ENCODE peak calls at places on chromosome 1, in six cellular contexts. One of them, this sample, is unnamed.

GRCh38 chr1:17630048-17630830 is 90.7 kb downstream of the ARHGEF10L start:
- DNase-seq in CD4-positive, alpha-beta memory T cell: no peak
- DNase-seq in fibroblast of lung: no peak
- DNase-seq in trophoblast cell: peak; percentile 27
- DNase-seq in psoas muscle: peak; percentile 69
- DNase-seq in thoracic aorta: peak; percentile 60
- DNase-seq in this sample: peak; percentile 81

GRCh38 chr1:155219592-155220031 is 11.1 kb downstream of the MTX1 start:
- DNase-seq in fibroblast of lung: no peak
- DNase-seq in trophoblast cell: no peak
- DNase-seq in thoracic aorta: no peak
- DNase-seq in CD4-positive, alpha-beta memory T cell: no peak
- DNase-seq in psoas muscle: no peak
- DNase-seq in this sample: no peak

GRCh38 chr1:3068400-3069361 is at the start of gene PRDM16:
- DNase-seq in psoas muscle: peak; percentile 21
- DNase-seq in CD4-positive, alpha-beta memory T cell: no peak
- DNase-seq in thoracic aorta: no peak
- DNase-seq in fibroblast of lung: peak; percentile 69
- DNase-seq in trophoblast cell: no peak
- DNase-seq in this sample: peak; percentile 60

GRCh38 chr1:79042117-79042516 is 35.6 kb upstream of the ADGRL4 start:
- DNase-seq in CD4-positive, alpha-beta memory T cell: no peak
- DNase-seq in fibroblast of lung: peak; percentile 86
- DNase-seq in psoas muscle: no peak
- DNase-seq in thoracic aorta: no peak
- DNase-seq in trophoblast cell: no peak
- DNase-seq in this sample: no peak

GRCh38 chr1:23556661-23557470 is 2.4 kb downstream of the ID3 start:
- DNase-seq in psoas muscle: no peak
- DNase-seq in thoracic aorta: no peak
- DNase-seq in CD4-positive, alpha-beta memory T cell: peak; percentile 43
- DNase-seq in fibroblast of lung: peak; percentile 74
- DNase-seq in trophoblast cell: peak; percentile 81
- DNase-seq in this sample: no peak

GRCh38 chr1:64539808-64540207 is 69.9 kb downstream of the CACHD1 start:
- DNase-seq in fibroblast of lung: peak; percentile 68
- DNase-seq in thoracic aorta: peak; percentile 45
- DNase-seq in psoas muscle: peak; percentile 62
- DNase-seq in CD4-positive, alpha-beta memory T cell: no peak
- DNase-seq in trophoblast cell: no peak
- DNase-seq in this sample: peak; percentile 60

GRCh38 chr1:100511058-100511457 is 26.9 kb upstream of the GPR88 start:
- DNase-seq in psoas muscle: no peak
- DNase-seq in CD4-positive, alpha-beta memory T cell: no peak
- DNase-seq in trophoblast cell: no peak
- DNase-seq in fibroblast of lung: no peak
- DNase-seq in thoracic aorta: no peak
- DNase-seq in this sample: no peak

GRCh38 chr1:147142886-147143285 is 29.4 kb downstream of the PRKAB2 start:
- DNase-seq in trophoblast cell: no peak
- DNase-seq in fibroblast of lung: no peak
- DNase-seq in psoas muscle: no peak
- DNase-seq in thoracic aorta: no peak
- DNase-seq in CD4-positive, alpha-beta memory T cell: no peak
- DNase-seq in this sample: no peak

GRCh38 chr1:227729144-227729880 is 5.8 kb downstream of the JMJD4 start:
- DNase-seq in CD4-positive, alpha-beta memory T cell: no peak
- DNase-seq in thoracic aorta: no peak
- DNase-seq in trophoblast cell: no peak
- DNase-seq in psoas muscle: no peak
- DNase-seq in fibroblast of lung: no peak
- DNase-seq in this sample: no peak

GRCh38 chr1:209850342-209850979 is 22.7 kb downstream of the UTP25 start:
- DNase-seq in trophoblast cell: peak; percentile 18
- DNase-seq in fibroblast of lung: peak; percentile 55
- DNase-seq in CD4-positive, alpha-beta memory T cell: no peak
- DNase-seq in thoracic aorta: no peak
- DNase-seq in psoas muscle: peak; percentile 37
- DNase-seq in this sample: no peak

GRCh38 chr1:85259866-85260345 is 444 bp upstream of the C1orf52 start:
- DNase-seq in trophoblast cell: no peak
- DNase-seq in fibroblast of lung: peak; percentile 63
- DNase-seq in CD4-positive, alpha-beta memory T cell: no peak
- DNase-seq in thoracic aorta: no peak
- DNase-seq in psoas muscle: no peak
- DNase-seq in this sample: no peak

GRCh38 chr1:244896550-244896949 is 32.2 kb upstream of the HNRNPU start:
- DNase-seq in fibroblast of lung: peak; percentile 79
- DNase-seq in thoracic aorta: no peak
- DNase-seq in trophoblast cell: no peak
- DNase-seq in psoas muscle: no peak
- DNase-seq in CD4-positive, alpha-beta memory T cell: no peak
- DNase-seq in this sample: no peak

GRCh38 chr1:215529571-215529970 is 37.5 kb upstream of the KCTD3 start:
- DNase-seq in thoracic aorta: no peak
- DNase-seq in psoas muscle: no peak
- DNase-seq in CD4-positive, alpha-beta memory T cell: no peak
- DNase-seq in fibroblast of lung: no peak
- DNase-seq in trophoblast cell: no peak
- DNase-seq in this sample: no peak

GRCh38 chr1:215526147-215526845 is 40.8 kb upstream of the KCTD3 start:
- DNase-seq in trophoblast cell: no peak
- DNase-seq in fibroblast of lung: peak; percentile 40
- DNase-seq in CD4-positive, alpha-beta memory T cell: no peak
- DNase-seq in psoas muscle: no peak
- DNase-seq in thoracic aorta: no peak
- DNase-seq in this sample: no peak

GRCh38 chr1:215530401-215530984 is 36.6 kb upstream of the KCTD3 start:
- DNase-seq in fibroblast of lung: no peak
- DNase-seq in psoas muscle: no peak
- DNase-seq in CD4-positive, alpha-beta memory T cell: no peak
- DNase-seq in thoracic aorta: no peak
- DNase-seq in trophoblast cell: peak; percentile 4
- DNase-seq in this sample: no peak

GRCh38 chr1:215526846-215527151 is 40.3 kb upstream of the KCTD3 start:
- DNase-seq in fibroblast of lung: no peak
- DNase-seq in psoas muscle: no peak
- DNase-seq in trophoblast cell: no peak
- DNase-seq in CD4-positive, alpha-beta memory T cell: no peak
- DNase-seq in thoracic aorta: no peak
- DNase-seq in this sample: no peak

DNA sequence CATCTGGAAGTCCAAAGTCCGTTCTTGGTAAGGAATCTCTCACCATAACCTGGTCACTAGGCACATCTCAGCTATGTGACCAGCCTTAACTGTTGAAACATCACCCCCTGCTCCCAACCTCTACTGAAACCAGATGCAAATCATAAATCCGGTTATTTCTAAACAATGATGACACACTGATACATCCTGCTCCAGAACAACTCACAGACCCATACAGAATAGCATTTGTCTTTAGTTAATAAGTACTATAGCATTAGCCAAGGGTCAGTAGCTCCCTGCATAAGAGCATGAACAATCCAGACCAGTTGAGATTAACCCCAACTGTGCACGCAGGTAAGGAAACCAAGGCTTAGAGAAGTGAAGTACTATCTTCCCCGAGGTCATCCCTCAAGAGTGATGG is 38.0 kb upstream of the KCTD3 start:
- DNase-seq in CD4-positive, alpha-beta memory T cell: no peak
- DNase-seq in trophoblast cell: no peak
- DNase-seq in fibroblast of lung: no peak
- DNase-seq in psoas muscle: no peak
- DNase-seq in thoracic aorta: no peak
- DNase-seq in this sample: no peak
- H3K27ac ChIP-seq in CD4-positive, alpha-beta memory T cell: no peak overlapping the region
- H3K27ac ChIP-seq in trophoblast cell: no peak overlapping the region
- H3K27ac ChIP-seq in fibroblast of lung: no peak overlapping the region
- H3K27ac ChIP-seq in psoas muscle: no peak overlapping the region
- H3K27ac ChIP-seq in thoracic aorta: no peak overlapping the region
- H3K27ac ChIP-seq in this sample: no peak overlapping the region

GRCh38 chr1:213162338-213162737 is 111.3 kb downstream of the RPS6KC1 start:
- DNase-seq in CD4-positive, alpha-beta memory T cell: no peak
- DNase-seq in fibroblast of lung: peak; percentile 59
- DNase-seq in thoracic aorta: no peak
- DNase-seq in psoas muscle: peak; percentile 21
- DNase-seq in trophoblast cell: no peak
- DNase-seq in this sample: no peak

GRCh38 chr1:213163278-213163711 is 112.3 kb downstream of the RPS6KC1 start:
- DNase-seq in fibroblast of lung: peak; percentile 50
- DNase-seq in trophoblast cell: no peak
- DNase-seq in CD4-positive, alpha-beta memory T cell: no peak
- DNase-seq in thoracic aorta: no peak
- DNase-seq in psoas muscle: no peak
- DNase-seq in this sample: no peak

GRCh38 chr1:213164561-213164960 is 113.5 kb downstream of the RPS6KC1 start:
- DNase-seq in CD4-positive, alpha-beta memory T cell: no peak
- DNase-seq in trophoblast cell: no peak
- DNase-seq in thoracic aorta: no peak
- DNase-seq in psoas muscle: no peak
- DNase-seq in fibroblast of lung: no peak
- DNase-seq in this sample: no peak

GRCh38 chr1:213166868-213167267 is 115.8 kb downstream of the RPS6KC1 start:
- DNase-seq in trophoblast cell: no peak
- DNase-seq in CD4-positive, alpha-beta memory T cell: no peak
- DNase-seq in thoracic aorta: no peak
- DNase-seq in fibroblast of lung: no peak
- DNase-seq in psoas muscle: no peak
- DNase-seq in this sample: no peak

DNA sequence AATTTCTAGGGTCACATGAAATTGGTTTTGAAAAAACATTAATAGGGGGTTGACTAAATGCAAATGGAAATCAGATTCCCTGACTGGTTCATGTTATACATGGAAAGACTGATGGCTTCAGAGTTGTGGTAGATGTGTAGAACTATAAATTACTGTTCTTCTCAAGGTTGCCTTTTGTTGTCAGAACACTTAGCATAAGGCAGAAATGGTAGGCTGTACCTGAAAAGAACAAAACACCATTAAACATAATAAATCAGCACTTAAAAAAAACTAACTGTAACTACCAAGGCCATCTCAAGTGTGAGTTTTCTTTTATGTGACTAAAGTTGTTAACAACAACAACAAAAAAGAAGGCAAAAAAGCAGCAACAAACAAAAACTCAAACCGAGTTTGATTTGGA is 111.8 kb downstream of the RPS6KC1 start:
- DNase-seq in thoracic aorta: no peak
- DNase-seq in CD4-positive, alpha-beta memory T cell: no peak
- DNase-seq in fibroblast of lung: no peak
- DNase-seq in psoas muscle: no peak
- DNase-seq in trophoblast cell: no peak
- DNase-seq in this sample: no peak
- H3K4me3 ChIP-seq in thoracic aorta: no peak overlapping the region
- H3K4me3 ChIP-seq in CD4-positive, alpha-beta memory T cell: no peak overlapping the region
- H3K4me3 ChIP-seq in fibroblast of lung: no peak overlapping the region
- H3K4me3 ChIP-seq in psoas muscle: no peak overlapping the region
- H3K4me3 ChIP-seq in trophoblast cell: no peak overlapping the region
- H3K4me3 ChIP-seq in this sample: no peak overlapping the region

GRCh38 chr1:183909672-183910071 is 104.8 kb downstream of the RGL1 start:
- DNase-seq in psoas muscle: no peak
- DNase-seq in trophoblast cell: no peak
- DNase-seq in CD4-positive, alpha-beta memory T cell: no peak
- DNase-seq in fibroblast of lung: no peak
- DNase-seq in thoracic aorta: no peak
- DNase-seq in this sample: no peak

GRCh38 chr1:183910780-183911179 is 105.9 kb downstream of the RGL1 start:
- DNase-seq in psoas muscle: no peak
- DNase-seq in fibroblast of lung: no peak
- DNase-seq in trophoblast cell: no peak
- DNase-seq in thoracic aorta: no peak
- DNase-seq in CD4-positive, alpha-beta memory T cell: no peak
- DNase-seq in this sample: no peak

GRCh38 chr1:183905497-183905896 is 100.6 kb downstream of the RGL1 start:
- DNase-seq in CD4-positive, alpha-beta memory T cell: no peak
- DNase-seq in psoas muscle: no peak
- DNase-seq in thoracic aorta: no peak
- DNase-seq in fibroblast of lung: no peak
- DNase-seq in trophoblast cell: no peak
- DNase-seq in this sample: no peak

GRCh38 chr1:183908095-183908494 is 103.2 kb downstream of the RGL1 start:
- DNase-seq in trophoblast cell: no peak
- DNase-seq in psoas muscle: no peak
- DNase-seq in CD4-positive, alpha-beta memory T cell: no peak
- DNase-seq in fibroblast of lung: no peak
- DNase-seq in thoracic aorta: no peak
- DNase-seq in this sample: no peak

DNA sequence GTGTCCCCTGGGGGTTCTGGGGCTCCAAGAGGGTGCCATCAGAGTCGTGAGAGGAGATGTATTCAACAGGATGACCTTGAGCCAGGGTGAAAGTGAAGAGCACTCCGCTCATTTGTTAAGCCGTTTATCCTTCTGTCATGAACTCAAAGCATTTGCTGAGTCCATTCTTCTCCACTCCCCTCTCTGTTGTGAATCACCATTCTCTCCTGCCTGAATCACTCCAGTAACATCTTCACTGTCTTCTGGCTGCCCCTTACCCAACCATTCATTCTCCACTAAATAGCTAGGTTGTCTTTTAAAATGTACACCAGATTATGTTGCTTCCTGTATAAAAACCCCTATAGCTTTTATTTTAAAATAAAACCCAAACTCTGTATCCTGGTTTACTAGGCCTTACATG is 102.2 kb downstream of the RGL1 start:
- DNase-seq in trophoblast cell: no peak
- DNase-seq in psoas muscle: no peak
- DNase-seq in CD4-positive, alpha-beta memory T cell: no peak
- DNase-seq in thoracic aorta: no peak
- DNase-seq in fibroblast of lung: no peak
- DNase-seq in this sample: no peak
- H3K27ac ChIP-seq in trophoblast cell: no peak overlapping the region
- H3K27ac ChIP-seq in psoas muscle: no peak overlapping the region
- H3K27ac ChIP-seq in CD4-positive, alpha-beta memory T cell: no peak overlapping the region
- H3K27ac ChIP-seq in thoracic aorta: no peak overlapping the region
- H3K27ac ChIP-seq in fibroblast of lung: no peak overlapping the region
- H3K27ac ChIP-seq in this sample: no peak overlapping the region

GRCh38 chr1:6930901-6931300 is 145.6 kb downstream of the CAMTA1 start:
- DNase-seq in CD4-positive, alpha-beta memory T cell: no peak
- DNase-seq in fibroblast of lung: no peak
- DNase-seq in thoracic aorta: no peak
- DNase-seq in psoas muscle: no peak
- DNase-seq in trophoblast cell: no peak
- DNase-seq in this sample: no peak
- H3K4me3 ChIP-seq in CD4-positive, alpha-beta memory T cell: no peak overlapping the region
- H3K4me3 ChIP-seq in fibroblast of lung: no peak overlapping the region
- H3K4me3 ChIP-seq in thoracic aorta: no peak overlapping the region
- H3K4me3 ChIP-seq in psoas muscle: no peak overlapping the region
- H3K4me3 ChIP-seq in trophoblast cell: no peak overlapping the region
- H3K4me3 ChIP-seq in this sample: no peak overlapping the region

GRCh38 chr1:203320546-203321272 is 15.4 kb downstream of the BTG2 start:
- DNase-seq in thoracic aorta: no peak
- DNase-seq in CD4-positive, alpha-beta memory T cell: peak; percentile 90
- DNase-seq in trophoblast cell: peak; percentile 41
- DNase-seq in fibroblast of lung: peak; percentile 67
- DNase-seq in psoas muscle: no peak
- DNase-seq in this sample: peak; percentile 73
- H3K27ac ChIP-seq in thoracic aorta: peak overlapping the region; percentile 9
- H3K27ac ChIP-seq in CD4-positive, alpha-beta memory T cell: peak overlapping the region; percentile 70
- H3K27ac ChIP-seq in trophoblast cell: no peak overlapping the region
- H3K27ac ChIP-seq in fibroblast of lung: no peak overlapping the region
- H3K27ac ChIP-seq in psoas muscle: no peak overlapping the region
- H3K27ac ChIP-seq in this sample: peak overlapping the region; percentile 97

GRCh38 chr1:35316264-35316663 is 47.8 kb downstream of the ZMYM4 start:
- DNase-seq in thoracic aorta: no peak
- DNase-seq in fibroblast of lung: peak; percentile 19
- DNase-seq in CD4-positive, alpha-beta memory T cell: no peak
- DNase-seq in trophoblast cell: no peak
- DNase-seq in psoas muscle: no peak
- DNase-seq in this sample: no peak
- H3K4me3 ChIP-seq in thoracic aorta: no peak overlapping the region
- H3K4me3 ChIP-seq in fibroblast of lung: no peak overlapping the region
- H3K4me3 ChIP-seq in CD4-positive, alpha-beta memory T cell: no peak overlapping the region
- H3K4me3 ChIP-seq in trophoblast cell: no peak overlapping the region
- H3K4me3 ChIP-seq in psoas muscle: no peak overlapping the region
- H3K4me3 ChIP-seq in this sample: no peak overlapping the region